ENCODE peak calls at places on chromosomes 4 and X, in four cellular contexts. One of them, this sample, is unnamed.

GRCh38 chr4:153519677-153520076 is 53.5 kb downstream of the TMEM131L start:
- DNase-seq in DMS79: no peak
- DNase-seq in iPS DF 6.9: no peak
- DNase-seq in brain microvascular endothelial cell: no peak
- DNase-seq in this sample: no peak

GRCh38 chr4:135418353-135418752 is 1216.8 kb upstream of the PABPC4L start:
- DNase-seq in iPS DF 6.9: peak
- DNase-seq in DMS79: no peak
- DNase-seq in brain microvascular endothelial cell: peak
- DNase-seq in this sample: no peak

GRCh38 chrX:150199803-150200202 is 163.3 kb upstream of the MAMLD1 start:
- DNase-seq in DMS79: no peak
- DNase-seq in iPS DF 6.9: no peak
- DNase-seq in brain microvascular endothelial cell: no peak
- DNase-seq in this sample: no peak

GRCh38 chrX:111098874-111099273 is 2.9 kb downstream of the PAK3 start:
- DNase-seq in brain microvascular endothelial cell: no peak
- DNase-seq in DMS79: no peak
- DNase-seq in iPS DF 6.9: peak
- DNase-seq in this sample: peak

GRCh38 chrX:129797251-129797906 is 17.6 kb downstream of the SASH3 start:
- DNase-seq in DMS79: no peak
- DNase-seq in brain microvascular endothelial cell: no peak
- DNase-seq in iPS DF 6.9: no peak
- DNase-seq in this sample: no peak

GRCh38 chr4:168569066-168569908 is 72.4 kb downstream of the PALLD start:
- DNase-seq in DMS79: no peak
- DNase-seq in iPS DF 6.9: no peak
- DNase-seq in brain microvascular endothelial cell: no peak
- DNase-seq in this sample: no peak

GRCh38 chr4:137390707-137391106 is 141.6 kb downstream of the PCDH18 start:
- DNase-seq in brain microvascular endothelial cell: no peak
- DNase-seq in DMS79: no peak
- DNase-seq in iPS DF 6.9: no peak
- DNase-seq in this sample: no peak

GRCh38 chrX:150255441-150256296 is 107.4 kb upstream of the MAMLD1 start:
- DNase-seq in brain microvascular endothelial cell: no peak
- DNase-seq in DMS79: no peak
- DNase-seq in iPS DF 6.9: no peak
- DNase-seq in this sample: no peak

GRCh38 chr4:20724915-20725314 is 24.7 kb downstream of the PACRGL start:
- DNase-seq in iPS DF 6.9: no peak
- DNase-seq in DMS79: no peak
- DNase-seq in brain microvascular endothelial cell: no peak
- DNase-seq in this sample: no peak

GRCh38 chrX:47156611-47157520 is 11.8 kb downstream of the RBM10 start:
- DNase-seq in iPS DF 6.9: no peak
- DNase-seq in DMS79: no peak
- DNase-seq in brain microvascular endothelial cell: no peak
- DNase-seq in this sample: no peak

GRCh38 chrX:17631647-17632046 is 105.6 kb upstream of the SCML1 start:
- DNase-seq in DMS79: no peak
- DNase-seq in iPS DF 6.9: no peak
- DNase-seq in brain microvascular endothelial cell: no peak
- DNase-seq in this sample: no peak

GRCh38 chr4:150343796-150344195 is 238.2 kb upstream of the MAB21L2 start:
- DNase-seq in iPS DF 6.9: no peak
- DNase-seq in DMS79: no peak
- DNase-seq in brain microvascular endothelial cell: no peak
- DNase-seq in this sample: no peak

GRCh38 chr4:187469627-187470026 is 525.9 kb upstream of the ZFP42 start:
- DNase-seq in DMS79: no peak
- DNase-seq in iPS DF 6.9: no peak
- DNase-seq in brain microvascular endothelial cell: no peak
- DNase-seq in this sample: no peak

GRCh38 chrX:34918856-34919255 is 23.7 kb upstream of the FAM47B start:
- DNase-seq in iPS DF 6.9: peak
- DNase-seq in brain microvascular endothelial cell: peak
- DNase-seq in DMS79: no peak
- DNase-seq in this sample: no peak

GRCh38 chrX:9788908-9789307 is 2.7 kb downstream of the SHROOM2 start:
- DNase-seq in DMS79: no peak
- DNase-seq in iPS DF 6.9: no peak
- DNase-seq in brain microvascular endothelial cell: no peak
- DNase-seq in this sample: no peak

GRCh38 chrX:136046295-136046894 is 61.2 kb downstream of the SLC9A6 start:
- DNase-seq in brain microvascular endothelial cell: peak
- DNase-seq in iPS DF 6.9: no peak
- DNase-seq in DMS79: no peak
- DNase-seq in this sample: no peak

GRCh38 chr4:128573781-128574508 is 235.6 kb upstream of the JADE1 start:
- DNase-seq in brain microvascular endothelial cell: peak
- DNase-seq in iPS DF 6.9: no peak
- DNase-seq in DMS79: peak
- DNase-seq in this sample: no peak

GRCh38 chr4:41362647-41363383 is 106.1 kb downstream of the UCHL1 start:
- DNase-seq in brain microvascular endothelial cell: no peak
- DNase-seq in DMS79: no peak
- DNase-seq in iPS DF 6.9: no peak
- DNase-seq in this sample: peak